ENCODE peak calls at places on chromosomes 1 and 21, in eight cellular contexts. S is Caco-2, K is cardiac muscle cell, P is GM06990, Z is heart left ventricle, E is ovary, J is IMR-90, V is WERI-Rb-1. U is an unnamed sample. For H3K36me3 and H3K27me3, the result is how much of the 10 kb centered on the place peaks cover.

GRCh38 chr1:40393173-40393572 is 19.6 kb downstream of the SMAP2 start:
- DNase-seq in S (no peak), V (no peak), K (no peak), Z (no peak), P (no peak), E (no peak), J (no peak), U (no peak)

GRCh38 chr1:25621876-25622275 is 5.3 kb downstream of the MAN1C1 start:
- DNase-seq in P (no peak), J (no peak), K (no peak), Z (no peak), V (no peak), S (no peak), E (no peak), U (no peak)

GRCh38 chr21:33127154-33127893 is 57.4 kb downstream of the OLIG1 start:
- DNase-seq in K (peak), E (peak), S (peak), Z (peak), V (peak), J (peak), P (no peak), U (peak)

GRCh38 chr1:54248966-54249365 is 49.0 kb downstream of the MRPL37 start:
- DNase-seq in K (no peak), V (no peak), E (no peak), P (no peak), S (no peak), Z (no peak), J (no peak), U (no peak)

GRCh38 chr21:14711287-14711686 is 165.2 kb upstream of the SAMSN1 start:
- DNase-seq in S (no peak), E (no peak), J (no peak), K (no peak), V (no peak), P (no peak), Z (no peak), U (peak)

GRCh38 chr1:203324103-203325003 is 19.0 kb downstream of the BTG2 start:
- DNase-seq in P (no peak), J (no peak), K (peak), S (no peak), E (no peak), V (no peak), Z (no peak), U (no peak)

GRCh38 chr21:32772281-32773047 is 909 bp upstream of the PAXBP1 start:
- DNase-seq in J (peak), Z (no peak), V (peak), P (peak), E (no peak), S (peak), K (peak), U (no peak)

GRCh38 chr1:112707217-112708001 is 482 bp upstream of the RHOC start:
- DNase-seq in V (peak), K (peak), J (peak), E (peak), Z (peak), P (peak), S (peak), U (peak)

GRCh38 chr21:28311776-28312175 is 680.9 kb downstream of the LTN1 start:
- DNase-seq in P (no peak), E (no peak), S (no peak), J (no peak), V (no peak), Z (no peak), K (no peak), U (no peak)

GRCh38 chr1:168054117-168054516 is 82.6 kb downstream of the GPR161 start:
- DNase-seq in J (no peak), Z (no peak), S (no peak), V (no peak), E (no peak), P (no peak), K (no peak), U (no peak)

GRCh38 chr1:100328133-100328532 is 24.2 kb upstream of the CDC14A start:
- DNase-seq in K (no peak), V (no peak), J (no peak), P (no peak), E (no peak), Z (no peak), S (no peak), U (no peak)

GRCh38 chr1:104932949-104933679 is 1183.4 kb downstream of the AMY1C start:
- DNase-seq in J (no peak), S (no peak), Z (no peak), K (no peak), E (no peak), V (no peak), P (no peak), U (no peak)

GRCh38 chr1:104929280-104929679 is 1179.6 kb downstream of the AMY1C start:
- DNase-seq in P (no peak), S (no peak), E (no peak), K (no peak), V (no peak), J (no peak), Z (no peak), U (no peak)

GRCh38 chr1:104932030-104932915 is 1182.6 kb downstream of the AMY1C start:
- DNase-seq in Z (no peak), V (no peak), S (no peak), J (no peak), P (peak), E (no peak), K (no peak), U (no peak)

DNA sequence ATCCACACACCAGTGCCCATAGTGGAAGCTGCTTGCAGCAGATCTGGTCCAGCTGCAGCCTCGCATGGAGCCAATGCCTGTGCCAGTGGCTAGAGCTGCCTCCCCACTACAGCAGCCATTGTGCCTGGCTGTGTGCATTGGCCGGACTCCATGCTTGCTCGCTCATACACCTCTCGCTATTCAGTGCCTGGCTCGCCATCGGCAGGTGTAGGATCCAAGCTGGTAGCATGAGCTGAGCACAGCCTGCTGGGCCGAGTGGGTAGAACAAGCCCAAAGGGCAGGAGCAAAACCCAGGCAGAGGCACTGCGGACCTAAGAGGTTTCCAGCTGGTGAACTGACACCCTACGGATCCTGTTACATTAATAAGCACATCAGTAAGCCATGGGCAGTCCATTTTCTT is 1184.1 kb downstream of the AMY1C start:
- DNase-seq in Z (no peak), P (peak), S (no peak), V (no peak), J (no peak), E (no peak), K (no peak), U (no peak)
- TF ChIP-seq CTCF in Z (no peak), P (no peak), S (no peak), V (no peak), J (no peak), E (no peak), K (no peak), U (no peak)

GRCh38 chr1:6534248-6534647 is 20.1 kb downstream of the NOL9 start:
- DNase-seq in V (no peak), P (no peak), K (no peak), J (no peak), E (no peak), S (no peak), Z (no peak), U (no peak)

GRCh38 chr1:6536291-6536690 is 18.0 kb downstream of the NOL9 start:
- DNase-seq in J (no peak), P (no peak), V (no peak), K (no peak), Z (no peak), E (no peak), S (no peak), U (no peak)

GRCh38 chr1:6538958-6539357 is 15.4 kb downstream of the NOL9 start:
- DNase-seq in V (no peak), P (no peak), S (no peak), E (no peak), J (peak), K (no peak), Z (no peak), U (peak)

GRCh38 chr1:6530504-6531160 is 23.7 kb downstream of the NOL9 start:
- DNase-seq in E (no peak), P (no peak), S (no peak), K (no peak), J (no peak), V (no peak), Z (no peak), U (no peak)

GRCh38 chr1:6535214-6535613 is 19.1 kb downstream of the NOL9 start:
- DNase-seq in J (no peak), V (no peak), P (no peak), S (no peak), Z (no peak), K (no peak), E (no peak), U (no peak)
- H3K36me3 ChIP-seq in J (under half), V (half or more), P (under half), S (under half), Z (half or more), K (under half), E (under half), U (under half)

DNA sequence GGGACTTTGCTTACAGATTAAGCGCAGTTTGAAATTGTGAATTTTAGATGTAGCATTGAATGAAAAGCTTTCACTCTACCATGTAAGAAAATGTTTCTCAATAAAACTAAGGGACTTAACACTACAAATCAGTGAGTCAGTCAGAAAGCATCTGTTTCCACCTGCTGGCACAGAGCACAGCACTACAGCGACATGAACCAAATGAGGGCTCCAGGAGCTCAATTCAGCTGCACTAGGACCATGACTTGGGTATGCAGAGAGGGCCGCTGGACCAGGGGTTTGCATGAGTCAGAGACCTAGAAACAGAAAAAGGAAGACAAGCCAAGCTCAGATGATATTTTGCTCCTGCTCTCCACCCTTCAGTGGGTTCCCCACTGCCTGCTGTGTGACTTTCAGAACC is 5.2 kb downstream of the SUSD4 start:
- DNase-seq in E (no peak), S (no peak), K (no peak), Z (no peak), J (no peak), P (no peak), V (no peak), U (no peak)
- H3K27me3 ChIP-seq in E (under half), S (under half), K (under half), Z (under half), J (under half), P (under half), V (under half), U (under half)

GRCh38 chr1:80929868-80930508 is 870.7 kb upstream of the ADGRL2 start:
- DNase-seq in Z (no peak), V (no peak), J (no peak), P (no peak), K (no peak), E (no peak), S (no peak), U (no peak)
- TF ChIP-seq CTCF in Z (no peak), V (no peak), J (no peak), P (no peak), K (no peak), E (no peak), S (no peak), U (no peak)